ENCODE peak calls at places on chromosomes 7 and 10, in six cellular contexts. One of them, this sample, is unnamed. For H3K4me1, the result is how much of the 10 kb centered on the place peaks cover.

GRCh38 chr10:86070278-86070677 is 296.3 kb downstream of the GRID1 start:
- DNase-seq in PC-3: no peak
- DNase-seq in K562: no peak
- DNase-seq in neural progenitor cell: no peak
- DNase-seq in GM23248: no peak
- DNase-seq in IMR-90: no peak
- DNase-seq in this sample: no peak

GRCh38 chr7:22884911-22885823 is 62.5 kb upstream of the TOMM7 start:
- DNase-seq in PC-3: no peak
- DNase-seq in neural progenitor cell: no peak
- DNase-seq in GM23248: peak
- DNase-seq in K562: no peak
- DNase-seq in IMR-90: peak
- DNase-seq in this sample: no peak

GRCh38 chr10:87930929-87931835 is 67.8 kb downstream of the PTEN start:
- DNase-seq in neural progenitor cell: no peak
- DNase-seq in IMR-90: no peak
- DNase-seq in K562: no peak
- DNase-seq in GM23248: no peak
- DNase-seq in PC-3: no peak
- DNase-seq in this sample: no peak

GRCh38 chr7:26284995-26285632 is 6.5 kb upstream of the SNX10 start:
- DNase-seq in neural progenitor cell: peak
- DNase-seq in PC-3: peak
- DNase-seq in IMR-90: no peak
- DNase-seq in GM23248: no peak
- DNase-seq in K562: peak
- DNase-seq in this sample: no peak

GRCh38 chr10:117226813-117227451 is 14.0 kb upstream of the SLC18A2 start:
- DNase-seq in PC-3: peak
- DNase-seq in neural progenitor cell: peak
- DNase-seq in GM23248: peak
- DNase-seq in IMR-90: no peak
- DNase-seq in K562: peak
- DNase-seq in this sample: no peak

GRCh38 chr7:29606287-29606721 is 42.7 kb downstream of the PRR15 start:
- DNase-seq in K562: peak
- DNase-seq in neural progenitor cell: no peak
- DNase-seq in PC-3: peak
- DNase-seq in GM23248: peak
- DNase-seq in IMR-90: no peak
- DNase-seq in this sample: peak

GRCh38 chr10:96570983-96571964 is 15.5 kb downstream of the TM9SF3 start:
- DNase-seq in IMR-90: no peak
- DNase-seq in K562: no peak
- DNase-seq in GM23248: no peak
- DNase-seq in neural progenitor cell: no peak
- DNase-seq in PC-3: no peak
- DNase-seq in this sample: no peak

GRCh38 chr10:124560377-124560776 is 98.8 kb downstream of the LHPP start:
- DNase-seq in PC-3: no peak
- DNase-seq in neural progenitor cell: no peak
- DNase-seq in K562: no peak
- DNase-seq in GM23248: peak
- DNase-seq in IMR-90: peak
- DNase-seq in this sample: peak

GRCh38 chr10:34814228-34815173 is 595 bp downstream of the PARD3 start:
- DNase-seq in IMR-90: peak
- DNase-seq in K562: peak
- DNase-seq in neural progenitor cell: peak
- DNase-seq in GM23248: peak
- DNase-seq in PC-3: peak
- DNase-seq in this sample: peak

GRCh38 chr10:110216240-110216639 is 8.8 kb downstream of the MXI1 start:
- DNase-seq in IMR-90: no peak
- DNase-seq in K562: no peak
- DNase-seq in GM23248: no peak
- DNase-seq in neural progenitor cell: no peak
- DNase-seq in PC-3: no peak
- DNase-seq in this sample: no peak

DNA sequence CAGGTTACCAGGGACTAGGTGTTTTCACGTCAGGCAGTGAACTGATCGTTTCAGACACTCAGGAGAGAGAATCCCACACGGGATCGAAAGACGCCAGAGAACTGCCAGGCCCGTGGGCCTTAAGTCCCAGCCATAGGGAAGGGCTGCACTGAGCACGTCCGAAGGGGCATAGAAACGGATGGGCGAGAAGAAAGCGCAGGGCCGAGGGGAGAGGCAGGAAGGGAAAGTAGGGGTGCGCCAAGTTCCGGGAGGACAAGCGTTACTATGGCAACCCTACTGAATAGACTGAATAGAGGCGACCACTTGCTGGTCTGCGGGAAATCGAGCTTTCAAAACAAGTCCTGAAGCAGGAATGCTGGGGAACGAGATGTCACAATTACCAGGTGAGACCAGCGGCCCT is 421.3 kb upstream of the NUPR2 start:
- DNase-seq in neural progenitor cell: no peak
- DNase-seq in K562: no peak
- DNase-seq in GM23248: no peak
- DNase-seq in PC-3: no peak
- DNase-seq in IMR-90: no peak
- DNase-seq in this sample: no peak
- H3K4me3 ChIP-seq in neural progenitor cell: no peak
- H3K4me3 ChIP-seq in K562: no peak
- H3K4me3 ChIP-seq in GM23248: no peak
- H3K4me3 ChIP-seq in PC-3: no peak
- H3K4me3 ChIP-seq in IMR-90: no peak
- H3K4me3 ChIP-seq in this sample: no peak

GRCh38 chr7:95589031-95589430 is 7.3 kb downstream of the PDK4 start:
- DNase-seq in IMR-90: no peak
- DNase-seq in PC-3: no peak
- DNase-seq in K562: no peak
- DNase-seq in GM23248: no peak
- DNase-seq in neural progenitor cell: no peak
- DNase-seq in this sample: no peak

GRCh38 chr7:95589766-95590165 is 6.5 kb downstream of the PDK4 start:
- DNase-seq in neural progenitor cell: no peak
- DNase-seq in K562: no peak
- DNase-seq in PC-3: no peak
- DNase-seq in IMR-90: no peak
- DNase-seq in GM23248: no peak
- DNase-seq in this sample: no peak

GRCh38 chr7:95584752-95585425 is 11.4 kb downstream of the PDK4 start:
- DNase-seq in PC-3: no peak
- DNase-seq in GM23248: no peak
- DNase-seq in K562: no peak
- DNase-seq in neural progenitor cell: no peak
- DNase-seq in IMR-90: no peak
- DNase-seq in this sample: no peak

GRCh38 chr7:95585426-95585789 is 10.9 kb downstream of the PDK4 start:
- DNase-seq in K562: no peak
- DNase-seq in neural progenitor cell: no peak
- DNase-seq in IMR-90: no peak
- DNase-seq in GM23248: no peak
- DNase-seq in PC-3: no peak
- DNase-seq in this sample: no peak

GRCh38 chr7:95586951-95587301 is 9.4 kb downstream of the PDK4 start:
- DNase-seq in IMR-90: no peak
- DNase-seq in K562: no peak
- DNase-seq in GM23248: no peak
- DNase-seq in neural progenitor cell: no peak
- DNase-seq in PC-3: no peak
- DNase-seq in this sample: no peak
- H3K4me1 ChIP-seq in IMR-90: under half
- H3K4me1 ChIP-seq in K562: under half
- H3K4me1 ChIP-seq in GM23248: under half
- H3K4me1 ChIP-seq in neural progenitor cell: under half
- H3K4me1 ChIP-seq in PC-3: under half
- H3K4me1 ChIP-seq in this sample: under half

GRCh38 chr10:106768204-106768603 is 396.3 kb downstream of the SORCS1 start:
- DNase-seq in neural progenitor cell: no peak
- DNase-seq in PC-3: no peak
- DNase-seq in IMR-90: no peak
- DNase-seq in K562: no peak
- DNase-seq in GM23248: no peak
- DNase-seq in this sample: no peak

GRCh38 chr10:106765355-106765754 is 399.2 kb downstream of the SORCS1 start:
- DNase-seq in PC-3: no peak
- DNase-seq in neural progenitor cell: peak
- DNase-seq in IMR-90: no peak
- DNase-seq in K562: no peak
- DNase-seq in GM23248: no peak
- DNase-seq in this sample: no peak

GRCh38 chr10:106772957-106773356 is 391.5 kb downstream of the SORCS1 start:
- DNase-seq in neural progenitor cell: no peak
- DNase-seq in K562: no peak
- DNase-seq in IMR-90: no peak
- DNase-seq in PC-3: no peak
- DNase-seq in GM23248: no peak
- DNase-seq in this sample: no peak

DNA sequence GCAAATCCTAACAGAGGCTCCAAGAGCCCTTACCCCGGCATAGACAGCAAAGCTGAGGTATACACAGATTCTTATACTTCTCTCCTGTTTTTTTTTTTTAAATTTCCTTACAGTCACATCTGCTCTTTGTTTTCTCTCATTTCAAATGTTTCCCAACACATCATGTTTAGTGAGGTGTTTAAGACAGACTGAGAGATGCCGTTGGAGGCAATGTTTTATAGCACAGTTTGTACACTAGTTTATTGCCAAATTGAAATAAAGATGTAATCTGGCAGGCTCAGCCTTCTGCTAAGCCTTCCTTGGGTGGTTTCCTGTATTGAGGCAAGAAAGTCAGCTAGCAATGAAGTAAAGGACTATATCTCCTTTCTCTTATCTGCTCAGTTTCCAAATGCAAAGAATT is 393.4 kb downstream of the SORCS1 start:
- DNase-seq in neural progenitor cell: no peak
- DNase-seq in K562: no peak
- DNase-seq in GM23248: no peak
- DNase-seq in PC-3: no peak
- DNase-seq in IMR-90: no peak
- DNase-seq in this sample: no peak
- H2AFZ ChIP-seq in neural progenitor cell: no peak
- H2AFZ ChIP-seq in K562: no peak
- H2AFZ ChIP-seq in GM23248: no peak
- H2AFZ ChIP-seq in PC-3: no peak
- H2AFZ ChIP-seq in IMR-90: no peak
- H2AFZ ChIP-seq in this sample: no peak

GRCh38 chr7:155380986-155381851 is 76.7 kb upstream of the EN2 start:
- DNase-seq in IMR-90: no peak
- DNase-seq in PC-3: no peak
- DNase-seq in K562: no peak
- DNase-seq in neural progenitor cell: peak
- DNase-seq in GM23248: no peak
- DNase-seq in this sample: no peak
- H3K4me3 ChIP-seq in IMR-90: no peak
- H3K4me3 ChIP-seq in PC-3: peak
- H3K4me3 ChIP-seq in K562: no peak
- H3K4me3 ChIP-seq in neural progenitor cell: peak
- H3K4me3 ChIP-seq in GM23248: no peak
- H3K4me3 ChIP-seq in this sample: no peak

DNA sequence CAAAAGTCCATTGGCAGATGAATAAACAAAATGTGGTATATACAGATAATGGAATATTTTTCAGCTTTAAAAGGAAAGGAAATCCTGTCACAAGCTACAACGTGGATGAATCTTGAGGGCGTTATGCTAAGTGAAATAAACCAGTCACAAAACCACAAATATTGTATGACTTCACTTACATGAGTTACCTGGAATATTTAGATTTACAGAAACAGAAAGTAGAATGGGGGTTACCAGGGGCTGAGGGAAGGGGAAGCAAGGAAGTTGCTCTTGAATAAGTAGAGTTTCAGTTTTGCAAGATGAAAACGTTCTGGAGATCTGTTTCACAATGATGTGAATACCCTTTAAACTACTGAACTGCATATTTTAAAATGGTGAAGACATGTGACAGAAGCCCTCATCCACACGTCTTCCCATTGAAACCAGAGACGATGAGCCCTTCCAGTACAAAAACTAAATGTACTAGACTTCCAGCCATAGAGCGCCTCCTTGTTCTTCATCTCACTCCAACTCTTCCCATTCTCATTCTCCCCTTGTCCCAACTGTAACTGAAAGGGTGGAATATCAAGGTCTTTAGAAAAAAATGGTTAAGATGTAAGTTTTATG is 62.4 kb downstream of the MICU1 start:
- DNase-seq in K562: no peak
- DNase-seq in GM23248: no peak
- DNase-seq in neural progenitor cell: no peak
- DNase-seq in IMR-90: no peak
- DNase-seq in PC-3: no peak
- DNase-seq in this sample: no peak
- H3K4me1 ChIP-seq in K562: under half
- H3K4me1 ChIP-seq in GM23248: under half
- H3K4me1 ChIP-seq in neural progenitor cell: under half
- H3K4me1 ChIP-seq in IMR-90: under half
- H3K4me1 ChIP-seq in PC-3: under half
- H3K4me1 ChIP-seq in this sample: under half

This sample was measured in fibroblast of lung.